ENCODE peak calls at places on chromosomes 4 and X, in six cellular contexts. M is GM12878, B is HCT116, W is HepG2, P is K562, N is H1. Y is an unnamed sample.
A peak's percentile ranks its signal among the peaks of the same experiment; 100 is the strongest.

GRCh38 chr4:20331642-20332041 is 79.9 kb downstream of the SLIT2 start:
- DNase-seq in P (no peak), N (no peak), M (no peak), B (no peak), W (no peak), Y (no peak)

GRCh38 chrX:7077241-7077909 is 70.1 kb upstream of the STS start:
- DNase-seq in P (no peak), N (no peak), B (no peak), W (no peak), M (no peak), Y (no peak)

GRCh38 chrX:121308276-121308805 is 260.9 kb downstream of the GLUD2 start:
- DNase-seq in P (peak; percentile 38), W (peak; percentile 6), N (no peak), B (peak; percentile 10), M (peak; percentile 68), Y (peak; percentile 15)

GRCh38 chr4:54781771-54782170 is 124.0 kb downstream of the KIT start:
- DNase-seq in N (no peak), W (no peak), M (no peak), B (no peak), P (no peak), Y (no peak)

GRCh38 chrX:84205276-84205675 is 17.3 kb upstream of the RPS6KA6 start:
- DNase-seq in M (no peak), W (no peak), B (no peak), N (no peak), P (no peak), Y (no peak)

GRCh38 chr4:153573221-153573620 is 107.1 kb downstream of the TMEM131L start:
- DNase-seq in M (no peak), W (no peak), P (no peak), N (no peak), B (no peak), Y (no peak)

GRCh38 chr4:119498520-119498919 is 130.1 kb downstream of the PDE5A start:
- DNase-seq in P (no peak), N (no peak), M (no peak), B (no peak), W (peak; percentile 38), Y (no peak)

GRCh38 chrX:74925210-74926088 is at the start of gene NEXMIF:
- DNase-seq in B (no peak), P (no peak), W (peak; percentile 6), N (peak; percentile 58), M (no peak), Y (no peak)

GRCh38 chr4:160848901-160849735 is 1314.7 kb downstream of the FSTL5 start:
- DNase-seq in P (no peak), B (no peak), W (no peak), M (no peak), N (no peak), Y (no peak)

GRCh38 chr4:40621592-40622512 is 7.8 kb downstream of the RBM47 start:
- DNase-seq in P (peak; percentile 52), N (no peak), W (peak; percentile 60), M (peak; percentile 93), B (peak; percentile 79), Y (no peak)

GRCh38 chrX:153946910-153947769 is 2.7 kb upstream of the RENBP start:
- DNase-seq in B (peak; percentile 67), N (peak; percentile 77), M (no peak), W (peak; percentile 75), P (peak; percentile 90), Y (no peak)

GRCh38 chr4:26238426-26238781 is 82.4 kb upstream of the RBPJ start:
- DNase-seq in W (peak; percentile 55), M (no peak), N (no peak), B (no peak), P (no peak), Y (no peak)

GRCh38 chr4:47215759-47216158 is 184.4 kb downstream of the GABRB1 start:
- DNase-seq in B (no peak), N (no peak), M (no peak), W (no peak), P (no peak), Y (no peak)

GRCh38 chr4:2127609-2128300 is 68.6 kb downstream of the NAT8L start:
- DNase-seq in M (no peak), N (no peak), B (no peak), P (no peak), W (no peak), Y (no peak)

GRCh38 chr4:142201041-142201440 is 564.7 kb downstream of the IL15 start:
- DNase-seq in M (no peak), W (no peak), B (no peak), P (no peak), N (no peak), Y (no peak)

GRCh38 chr4:118888666-118889312 is at the start of gene SYNPO2:
- DNase-seq in W (no peak), N (peak; percentile 85), M (no peak), B (peak; percentile 57), P (peak; percentile 53), Y (peak; percentile 48)

GRCh38 chr4:88752754-88753153 is 55.1 kb upstream of the NAP1L5 start:
- DNase-seq in B (no peak), P (no peak), N (no peak), W (no peak), M (no peak), Y (no peak)
- H3K4me3 ChIP-seq in B (no peak overlapping the region), P (no peak overlapping the region), N (no peak overlapping the region), W (no peak overlapping the region), M (no peak overlapping the region), Y (no peak overlapping the region)

DNA sequence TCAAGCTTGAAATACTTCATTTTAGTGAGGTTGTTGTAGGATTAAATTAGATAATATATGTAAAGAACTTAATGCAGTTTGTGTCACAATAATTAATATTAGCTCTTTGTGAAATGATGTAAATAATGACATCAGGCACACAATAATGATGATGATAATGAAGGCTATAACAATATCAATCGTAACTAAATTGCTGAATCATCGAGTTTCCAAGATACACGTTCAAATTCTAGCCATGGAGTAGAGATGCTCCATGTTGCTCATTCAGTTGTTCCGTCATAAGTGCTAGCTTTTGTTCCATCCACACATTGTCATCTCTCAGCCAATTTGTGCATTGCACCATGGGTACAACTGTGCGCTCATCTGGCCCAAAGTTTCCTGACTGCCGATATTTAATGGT is 83.1 kb downstream of the CPXCR1 start:
- DNase-seq in N (no peak), P (no peak), W (no peak), M (no peak), B (no peak), Y (no peak)
- TF ChIP-seq ZNF274 in N (no peak), P (no peak), W (no peak), M (no peak), B (no peak), Y (no peak)

GRCh38 chr4:78781086-78781630 is 5.0 kb downstream of the BMP2K start:
- DNase-seq in M (no peak), B (no peak), W (no peak), N (no peak), P (no peak), Y (no peak)

GRCh38 chr4:78779280-78779679 is 3.1 kb downstream of the BMP2K start:
- DNase-seq in N (no peak), W (no peak), M (no peak), P (no peak), B (no peak), Y (no peak)

GRCh38 chr4:78778530-78778929 is 2.4 kb downstream of the BMP2K start:
- DNase-seq in W (no peak), M (no peak), P (no peak), B (no peak), N (no peak), Y (no peak)

GRCh38 chr4:78781925-78782324 is 5.8 kb downstream of the BMP2K start:
- DNase-seq in M (no peak), W (no peak), N (no peak), B (no peak), P (no peak), Y (no peak)

GRCh38 chr4:78780093-78780492 is 3.9 kb downstream of the BMP2K start:
- DNase-seq in W (no peak), P (peak; percentile 55), N (no peak), B (no peak), M (no peak), Y (no peak)
- H3K4me3 ChIP-seq in W (no peak overlapping the region), P (peak overlapping the region; percentile 89), N (no peak overlapping the region), B (no peak overlapping the region), M (peak overlapping the region; percentile 99), Y (no peak overlapping the region)

GRCh38 chrX:17375361-17375630 is 296 bp downstream of the NHS start:
- DNase-seq in B (no peak), W (no peak), M (no peak), P (no peak), N (no peak), Y (no peak)
- TF ChIP-seq ZNF274 in B (no peak), W (no peak), M (no peak), P (no peak), N (no peak), Y (no peak)

GRCh38 chr4:77075869-77076801 is at the start of gene CCNI:
- DNase-seq in N (peak; percentile 97), B (peak; percentile 95), P (peak; percentile 98), M (peak; percentile 92), W (peak; percentile 90), Y (peak; percentile 90)

GRCh38 chr4:77073981-77074865 is 1.6 kb downstream of the CCNI start:
- DNase-seq in W (no peak), P (peak; percentile 18), N (no peak), B (no peak), M (no peak), Y (no peak)

GRCh38 chr4:77073106-77073858 is 2.5 kb downstream of the CCNI start:
- DNase-seq in P (no peak), W (no peak), B (no peak), N (no peak), M (no peak), Y (no peak)

GRCh38 chr4:77074961-77075855 is 581 bp downstream of the CCNI start:
- DNase-seq in W (peak; percentile 70), N (peak; percentile 73), P (peak; percentile 90), M (no peak), B (no peak), Y (no peak)

DNA sequence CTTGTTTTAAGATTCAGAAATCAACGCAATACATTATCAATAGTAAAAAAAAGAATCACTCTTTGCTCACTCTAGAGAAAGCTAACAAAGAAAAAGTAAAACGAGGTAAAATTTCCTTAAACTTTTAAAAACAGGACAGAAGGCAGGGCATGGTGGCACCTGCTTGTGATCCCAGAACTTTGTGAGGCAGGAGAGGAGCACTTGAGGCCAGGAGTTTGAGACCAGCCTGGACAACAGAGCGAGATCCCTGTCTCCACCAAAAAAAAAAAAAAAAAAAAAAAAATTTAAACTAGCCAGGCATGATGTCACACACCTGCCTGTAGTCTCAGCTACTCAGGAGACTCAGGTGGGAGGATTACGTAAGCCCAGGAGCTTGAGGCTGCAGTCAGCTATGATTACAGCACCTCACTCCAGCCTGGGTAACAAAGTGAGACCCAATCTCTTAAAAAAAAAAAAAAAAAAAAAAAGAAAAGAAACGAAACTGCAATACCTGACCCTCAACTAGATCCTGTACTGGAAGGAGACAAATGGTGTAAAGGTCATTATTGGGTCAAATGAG is 3.5 kb downstream of the CCNI start:
- DNase-seq in M (no peak), B (no peak), N (no peak), W (peak; percentile 2), P (no peak), Y (no peak)
- H3K4me3 ChIP-seq in M (peak overlapping the region; percentile 97), B (no peak overlapping the region), N (no peak overlapping the region), W (no peak overlapping the region), P (no peak overlapping the region), Y (no peak overlapping the region)

Y was measured in NT2/D1.